ENCODE peak calls at places on chromosomes 2 and 18, in four cellular contexts. Z, C, X and U are unnamed samples.
A peak's percentile ranks its signal among the peaks of the same experiment; 100 is the strongest.

GRCh38 chr18:13450289-13451207 is 232.0 kb downstream of the LDLRAD4 start:
- DNase-seq in Z (no peak), C (no peak), X (no peak), U (no peak)

GRCh38 chr18:72700961-72701710 is 157.0 kb upstream of the CBLN2 start:
- DNase-seq in Z (peak; percentile 44), C (peak; percentile 9), X (no peak), U (no peak)

GRCh38 chr2:107091163-107091864 is 205.3 kb upstream of the ST6GAL2 start:
- DNase-seq in Z (peak; percentile 77), C (no peak), X (no peak), U (no peak)

GRCh38 chr2:164073053-164073757 is 337.4 kb upstream of the FIGN start:
- DNase-seq in Z (no peak), C (no peak), X (no peak), U (no peak)

GRCh38 chr2:239094727-239095266 is 246.9 kb downstream of the TWIST2 start:
- DNase-seq in Z (no peak), C (no peak), X (no peak), U (no peak)

GRCh38 chr2:152467677-152468406 is 132.9 kb downstream of the FMNL2 start:
- DNase-seq in Z (no peak), C (no peak), X (no peak), U (no peak)

GRCh38 chr2:37342636-37343211 is 1.7 kb upstream of the QPCT start:
- DNase-seq in Z (no peak), C (no peak), X (no peak), U (no peak)

GRCh38 chr2:43021791-43022500 is 204.5 kb downstream of the ZFP36L2 start:
- DNase-seq in Z (no peak), C (no peak), X (peak; percentile 30), U (no peak)

GRCh38 chr2:66721776-66722175 is 286.9 kb downstream of the MEIS1 start:
- DNase-seq in Z (no peak), C (no peak), X (no peak), U (no peak)

GRCh38 chr18:22601481-22601880 is 183.8 kb upstream of the CTAGE1 start:
- DNase-seq in Z (no peak), C (no peak), X (no peak), U (no peak)

GRCh38 chr18:66558773-66559172 is 45.1 kb downstream of the CDH19 start:
- DNase-seq in Z (no peak), C (peak; percentile 2), X (no peak), U (no peak)

GRCh38 chr2:240932724-240933047 is 26.6 kb downstream of the CROCC2 start:
- DNase-seq in Z (no peak), C (no peak), X (no peak), U (no peak)

GRCh38 chr2:201880620-201881381 is 74.5 kb downstream of the CDK15 start:
- DNase-seq in Z (no peak), C (peak; percentile 74), X (no peak), U (no peak)

GRCh38 chr18:79634593-79634992 is 45.0 kb upstream of the CTDP1 start:
- DNase-seq in Z (no peak), C (no peak), X (no peak), U (peak; percentile 28)

GRCh38 chr2:86049529-86049928 is 56.2 kb downstream of the POLR1A start:
- DNase-seq in Z (no peak), C (no peak), X (no peak), U (no peak)

GRCh38 chr2:71060871-71061270 is 7.6 kb upstream of the NAGK start:
- DNase-seq in Z (no peak), C (no peak), X (no peak), U (no peak)

GRCh38 chr2:70958759-70959158 is 19.7 kb upstream of the ANKRD53 start:
- DNase-seq in Z (no peak), C (no peak), X (no peak), U (no peak)

GRCh38 chr2:188734688-188735087 is 239.5 kb upstream of the COL3A1 start:
- DNase-seq in Z (no peak), C (peak; percentile 3), X (peak; percentile 6), U (peak; percentile 53)

GRCh38 chr2:3432693-3433338 is 53.3 kb downstream of the TRAPPC12 start:
- DNase-seq in Z (no peak), C (no peak), X (no peak), U (no peak)

GRCh38 chr18:61998335-61998734 is 105.5 kb upstream of the RNF152 start:
- DNase-seq in Z (no peak), C (no peak), X (no peak), U (no peak)

GRCh38 chr18:68085251-68085650 is 568.7 kb upstream of the DSEL start:
- DNase-seq in Z (no peak), C (no peak), X (no peak), U (no peak)

GRCh38 chr18:9092665-9093064 is 9.8 kb upstream of the NDUFV2 start:
- DNase-seq in Z (no peak), C (no peak), X (no peak), U (no peak)

GRCh38 chr2:73268831-73269685 is 15.2 kb downstream of the FBXO41 start:
- DNase-seq in Z (peak; percentile 36), C (peak; percentile 17), X (no peak), U (peak; percentile 75)

GRCh38 chr18:59705145-59705544 is 7.9 kb upstream of the CCBE1 start:
- DNase-seq in Z (no peak), C (peak; percentile 58), X (no peak), U (no peak)

GRCh38 chr2:201484805-201485204 is 33.3 kb downstream of the STRADB start:
- DNase-seq in Z (no peak), C (no peak), X (no peak), U (no peak)

GRCh38 chr2:61775956-61776570 is 77.8 kb downstream of the FAM161A start:
- DNase-seq in Z (no peak), C (no peak), X (no peak), U (no peak)

GRCh38 chr2:150997702-150998480 is 263.8 kb downstream of the RBM43 start:
- DNase-seq in Z (no peak), C (peak; percentile 46), X (no peak), U (no peak)

GRCh38 chr2:100730290-100730868 is 89.6 kb upstream of the NPAS2 start:
- DNase-seq in Z (peak; percentile 61), C (peak; percentile 85), X (peak; percentile 21), U (peak; percentile 61)

GRCh38 chr2:184875212-184875611 is 276.9 kb downstream of the ZNF804A start:
- DNase-seq in Z (no peak), C (no peak), X (no peak), U (no peak)

GRCh38 chr2:144701259-144701658 is 181.3 kb upstream of the ZEB2 start:
- DNase-seq in Z (no peak), C (no peak), X (no peak), U (no peak)